ENCODE peak calls at places on chromosomes 5 and 9, in seven cellular contexts. C is endothelial cell, W is BJ, K is natural killer cell, R is foreskin fibroblast, O is heart left ventricle, A is cardiac muscle cell. F is an unnamed sample.

GRCh38 chr5:175464414-175465233 is 13.7 kb upstream of the SFXN1 start:
- DNase-seq in O (peak; percentile 34), C (peak; percentile 80), A (peak; percentile 41), R (peak; percentile 52), K (no peak), W (no peak), F (peak; percentile 66)

GRCh38 chr5:138458856-138459255 is 6.4 kb upstream of the EGR1 start:
- DNase-seq in O (no peak), R (no peak), C (no peak), A (no peak), K (no peak), W (no peak), F (no peak)

GRCh38 chr9:127694890-127695735 is 11.7 kb upstream of the CFAP157 start:
- DNase-seq in C (no peak), A (no peak), R (peak; percentile 81), W (peak; percentile 50), K (no peak), O (no peak), F (no peak)

GRCh38 chr5:135225856-135226560 is 173.0 kb downstream of the MACROH2A1 start:
- DNase-seq in K (no peak), C (no peak), O (no peak), W (no peak), A (peak; percentile 34), R (no peak), F (no peak)

GRCh38 chr5:83149671-83150070 is 72.3 kb downstream of the XRCC4 start:
- DNase-seq in O (no peak), W (no peak), A (peak; percentile 18), C (no peak), K (no peak), R (peak; percentile 49), F (no peak)

GRCh38 chr9:97900738-97901565 is 21.3 kb downstream of the TRMO start:
- DNase-seq in A (peak; percentile 69), R (peak; percentile 67), K (no peak), C (peak; percentile 23), O (no peak), W (no peak), F (peak; percentile 46)

GRCh38 chr9:18739127-18739526 is 265.2 kb downstream of the ADAMTSL1 start:
- DNase-seq in K (no peak), O (no peak), C (no peak), R (peak; percentile 56), A (no peak), W (no peak), F (no peak)

GRCh38 chr5:33379757-33380156 is 61.0 kb upstream of the TARS1 start:
- DNase-seq in K (no peak), R (peak; percentile 61), A (peak; percentile 69), O (no peak), W (no peak), C (peak; percentile 31), F (no peak)

GRCh38 chr5:146388418-146388817 is 49.8 kb downstream of the POU4F3 start:
- DNase-seq in O (no peak), A (peak; percentile 29), R (peak; percentile 10), C (no peak), K (no peak), W (no peak), F (no peak)

GRCh38 chr5:154086641-154087040 is 47.9 kb downstream of the MFAP3 start:
- DNase-seq in K (no peak), C (no peak), W (no peak), A (no peak), R (peak; percentile 42), O (peak; percentile 49), F (no peak)

GRCh38 chr5:137712268-137712667 is 23.6 kb downstream of the KLHL3 start:
- DNase-seq in W (no peak), O (no peak), C (no peak), R (no peak), A (peak; percentile 54), K (no peak), F (no peak)

GRCh38 chr5:91963166-91963565 is 580.0 kb upstream of the ARRDC3 start:
- DNase-seq in A (no peak), C (no peak), W (no peak), K (no peak), O (no peak), R (no peak), F (no peak)

GRCh38 chr9:137161558-137162483 is 8.0 kb downstream of the LRRC26 start:
- DNase-seq in K (no peak), O (no peak), A (no peak), C (no peak), R (no peak), W (no peak), F (no peak)

DNA sequence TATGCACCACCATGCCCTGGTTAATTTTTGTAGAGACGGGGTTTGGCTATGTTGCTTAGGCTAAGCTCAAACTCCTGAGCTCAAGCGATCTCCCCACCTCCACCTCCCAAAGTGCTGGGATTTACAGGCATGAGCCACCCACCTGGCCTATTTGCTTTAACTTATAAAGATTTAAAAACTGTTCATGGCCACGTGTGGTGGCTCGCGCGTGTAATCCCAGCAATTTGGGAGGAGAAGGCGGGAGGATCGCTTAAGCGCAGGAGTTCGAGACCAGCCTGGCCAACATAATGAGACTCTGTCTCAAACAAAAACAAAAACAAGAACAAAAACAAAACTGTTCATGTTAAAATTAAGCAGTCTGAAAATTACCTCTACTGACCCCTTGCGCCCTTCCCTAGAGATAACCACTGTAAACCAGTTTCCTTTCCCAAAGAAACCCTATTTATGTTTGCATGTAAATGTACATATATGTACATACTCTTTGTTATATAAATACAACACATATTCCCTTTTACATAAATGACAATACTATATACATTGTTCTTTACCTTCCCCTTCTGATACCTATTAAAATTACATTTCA is 1.5 kb downstream of the AK6 start:
- DNase-seq in W (no peak), O (no peak), R (no peak), C (no peak), K (no peak), A (no peak), F (no peak)
- TF ChIP-seq CTCF in W (no peak), O (no peak), R (no peak), C (no peak), K (no peak), A (no peak), F (peak; percentile 18)

DNA sequence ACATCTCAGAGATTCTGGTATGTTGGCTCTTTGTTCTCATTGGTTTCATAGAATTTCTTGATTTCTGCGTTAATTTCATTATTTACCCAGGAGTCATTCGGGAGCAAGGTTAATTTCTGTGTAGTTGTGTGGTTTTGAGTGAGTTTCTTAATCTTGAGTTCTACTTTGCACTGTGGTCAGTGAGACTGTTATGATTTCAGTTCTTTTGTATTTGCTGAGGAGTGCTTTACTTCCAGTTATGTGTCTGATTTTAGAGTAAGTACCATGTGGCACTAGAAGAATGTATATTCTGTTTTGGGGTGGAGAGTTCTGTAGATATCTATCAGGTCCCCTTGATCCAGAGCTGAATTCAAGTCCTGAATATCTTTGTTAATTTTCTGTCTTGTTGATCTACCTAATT is 12.2 kb downstream of the RANBP17 start:
- DNase-seq in A (no peak), R (no peak), C (no peak), K (no peak), O (no peak), W (no peak), F (no peak)
- TF ChIP-seq CTCF in A (no peak), R (no peak), C (no peak), K (no peak), O (no peak), W (no peak), F (no peak)

GRCh38 chr5:78624992-78625391 is 23.6 kb downstream of the LHFPL2 start:
- DNase-seq in O (no peak), A (no peak), R (no peak), C (no peak), K (no peak), W (no peak), F (no peak)

GRCh38 chr5:78627766-78628165 is 20.8 kb downstream of the LHFPL2 start:
- DNase-seq in K (no peak), O (no peak), R (peak; percentile 85), A (no peak), C (no peak), W (no peak), F (no peak)

GRCh38 chr5:78626009-78626571 is 22.5 kb downstream of the LHFPL2 start:
- DNase-seq in A (peak; percentile 37), C (no peak), W (no peak), R (peak; percentile 72), K (no peak), O (no peak), F (no peak)

GRCh38 chr5:78628260-78629024 is 20.1 kb downstream of the LHFPL2 start:
- DNase-seq in C (no peak), R (no peak), O (no peak), W (no peak), A (no peak), K (no peak), F (no peak)

GRCh38 chr5:78627175-78627574 is 21.4 kb downstream of the LHFPL2 start:
- DNase-seq in R (peak; percentile 60), K (no peak), W (no peak), O (no peak), C (no peak), A (peak; percentile 67), F (no peak)
- TF ChIP-seq CTCF in R (peak; percentile 37), K (no peak), W (peak; percentile 52), O (no peak), C (no peak), A (peak; percentile 65), F (no peak)

DNA sequence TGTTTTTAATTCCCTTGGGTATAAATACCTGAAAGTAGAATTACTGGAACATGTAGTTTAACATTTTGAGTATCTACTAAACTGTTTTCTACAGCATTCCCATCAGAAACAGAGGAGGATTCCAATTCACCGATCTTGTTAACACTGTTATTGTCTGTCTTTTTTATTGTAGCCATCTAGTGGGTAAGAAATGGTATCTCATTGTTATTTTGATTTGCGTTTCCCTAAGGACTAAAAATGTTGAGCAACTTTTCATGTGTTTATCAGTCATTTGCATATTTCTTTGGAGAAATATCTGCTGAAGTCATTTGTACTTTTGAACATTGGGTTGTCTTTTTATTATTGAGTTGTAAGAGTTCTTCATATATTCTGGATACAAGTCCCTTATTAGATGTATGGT is 135.2 kb upstream of the NFIL3 start:
- DNase-seq in W (no peak), A (peak; percentile 55), O (no peak), R (peak; percentile 15), K (no peak), C (no peak), F (no peak)
- TF ChIP-seq CTCF in W (no peak), A (peak; percentile 29), O (no peak), R (no peak), K (no peak), C (no peak), F (no peak)